ENCODE peak calls at places on chromosomes 5 and 9, in seven cellular contexts. H, Z, I, R, L, F and D are unnamed samples.

GRCh38 chr5:173714551-173715428 is 98.3 kb upstream of the BOD1 start:
- DNase-seq in H (no peak), Z (no peak), I (no peak), R (no peak), L (no peak), F (no peak), D (no peak)

GRCh38 chr5:143495823-143496275 is 92.4 kb upstream of the NR3C1 start:
- DNase-seq in H (no peak), Z (no peak), I (no peak), R (no peak), L (no peak), F (no peak), D (no peak)

GRCh38 chr5:131384616-131385214 is 120.9 kb downstream of the CDC42SE2 start:
- DNase-seq in H (no peak), Z (no peak), I (no peak), R (no peak), L (no peak), F (no peak), D (no peak)

GRCh38 chr5:12017037-12017436 is 112.8 kb upstream of the CTNND2 start:
- DNase-seq in H (no peak), Z (no peak), I (no peak), R (no peak), L (no peak), F (no peak), D (no peak)

GRCh38 chr5:56161446-56161838 is 71.7 kb downstream of the ANKRD55 start:
- DNase-seq in H (no peak), Z (no peak), I (no peak), R (no peak), L (no peak), F (no peak), D (no peak)

GRCh38 chr5:56409331-56410190 is 176.4 kb upstream of the ANKRD55 start:
- DNase-seq in H (no peak), Z (no peak), I (no peak), R (no peak), L (no peak), F (no peak), D (no peak)

GRCh38 chr5:2912741-2913140 is 161.3 kb upstream of the IRX2 start:
- DNase-seq in H (no peak), Z (no peak), I (peak; percentile 54), R (no peak), L (no peak), F (no peak), D (no peak)

GRCh38 chr9:87667164-87667738 is 58.7 kb upstream of the CTSL start:
- DNase-seq in H (no peak), Z (no peak), I (no peak), R (no peak), L (no peak), F (peak; percentile 79), D (no peak)

GRCh38 chr9:85713897-85714296 is 27.9 kb downstream of the AGTPBP1 start:
- DNase-seq in H (no peak), Z (no peak), I (no peak), R (no peak), L (no peak), F (no peak), D (no peak)

GRCh38 chr5:168706655-168707069 is 127.5 kb upstream of the PANK3 start:
- DNase-seq in H (no peak), Z (no peak), I (no peak), R (peak; percentile 34), L (no peak), F (peak; percentile 79), D (no peak)
- TF ChIP-seq CTCF in H (peak; percentile 44), Z (peak; percentile 48), I (peak; percentile 41), R (peak; percentile 66), L (peak; percentile 71), F (peak; percentile 68), D (no peak)

GRCh38 chr5:76602094-76602726 is 21.0 kb downstream of the F2RL2 start:
- DNase-seq in H (no peak), Z (no peak), I (no peak), R (no peak), L (no peak), F (no peak), D (no peak)
- TF ChIP-seq CTCF in H (no peak), Z (no peak), I (no peak), R (no peak), L (peak; percentile 35), F (peak; percentile 36), D (no peak)

GRCh38 chr5:73215525-73215890 is 42.5 kb downstream of the TMEM174 start:
- DNase-seq in H (no peak), Z (no peak), I (no peak), R (no peak), L (no peak), F (no peak), D (no peak)

GRCh38 chr5:73222173-73222572 is 49.2 kb downstream of the TMEM174 start:
- DNase-seq in H (no peak), Z (no peak), I (no peak), R (no peak), L (no peak), F (no peak), D (no peak)

GRCh38 chr5:73214921-73215490 is 42.0 kb downstream of the TMEM174 start:
- DNase-seq in H (no peak), Z (no peak), I (no peak), R (no peak), L (no peak), F (peak; percentile 20), D (no peak)

GRCh38 chr5:73215891-73216610 is 43.1 kb downstream of the TMEM174 start:
- DNase-seq in H (peak; percentile 84), Z (peak; percentile 13), I (no peak), R (peak; percentile 63), L (peak; percentile 77), F (peak; percentile 89), D (no peak)

DNA sequence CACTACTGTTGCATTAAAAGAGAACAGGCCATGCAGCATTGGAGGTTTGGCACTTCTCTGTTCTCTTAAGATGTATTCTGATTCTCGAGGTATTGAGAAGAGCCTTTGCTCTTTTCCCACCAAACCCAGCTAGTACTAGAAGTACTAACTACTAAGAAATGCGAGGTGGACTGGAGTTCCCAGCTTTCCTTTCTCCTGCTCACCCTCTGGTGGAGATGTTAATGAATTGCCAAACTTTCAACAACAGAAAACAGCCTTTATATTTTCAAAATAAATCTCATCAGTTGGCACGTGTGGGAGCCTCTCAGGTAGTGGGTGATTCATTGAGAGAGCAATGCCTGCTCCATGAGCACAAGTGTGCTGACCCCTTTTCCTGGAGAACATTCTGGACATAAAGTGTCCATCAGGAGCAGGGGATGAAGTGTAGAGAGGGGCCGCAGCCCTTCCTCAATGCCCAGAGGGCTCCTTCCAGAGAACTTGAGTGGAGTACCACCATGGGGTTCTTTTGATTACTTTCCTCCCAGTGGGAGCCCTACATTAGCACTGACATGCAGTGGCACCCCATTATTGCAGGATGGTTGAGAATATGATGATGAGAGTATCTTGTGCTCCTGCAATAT is 45.7 kb downstream of the TMEM174 start:
- DNase-seq in H (no peak), Z (no peak), I (no peak), R (no peak), L (no peak), F (peak; percentile 69), D (no peak)
- TF ChIP-seq CTCF in H (no peak), Z (peak; percentile 19), I (no peak), R (no peak), L (no peak), F (peak; percentile 60), D (no peak)

GRCh38 chr5:148729182-148729581 is 74.9 kb upstream of the HTR4 start:
- DNase-seq in H (no peak), Z (no peak), I (no peak), R (no peak), L (no peak), F (peak; percentile 46), D (no peak)
- TF ChIP-seq CTCF in H (no peak), Z (no peak), I (no peak), R (no peak), L (peak; percentile 43), F (peak; percentile 48), D (no peak)

GRCh38 chr5:37112383-37112991 is 136.7 kb downstream of the CPLANE1 start:
- DNase-seq in H (no peak), Z (no peak), I (no peak), R (no peak), L (no peak), F (no peak), D (no peak)
- TF ChIP-seq CTCF in H (no peak), Z (no peak), I (no peak), R (no peak), L (no peak), F (no peak), D (no peak)

GRCh38 chr9:132600326-132600984 is 18.0 kb downstream of the BARHL1 start:
- DNase-seq in H (no peak), Z (no peak), I (no peak), R (no peak), L (no peak), F (no peak), D (no peak)
- TF ChIP-seq CTCF in H (no peak), Z (no peak), I (no peak), R (no peak), L (no peak), F (no peak), D (no peak)

DNA sequence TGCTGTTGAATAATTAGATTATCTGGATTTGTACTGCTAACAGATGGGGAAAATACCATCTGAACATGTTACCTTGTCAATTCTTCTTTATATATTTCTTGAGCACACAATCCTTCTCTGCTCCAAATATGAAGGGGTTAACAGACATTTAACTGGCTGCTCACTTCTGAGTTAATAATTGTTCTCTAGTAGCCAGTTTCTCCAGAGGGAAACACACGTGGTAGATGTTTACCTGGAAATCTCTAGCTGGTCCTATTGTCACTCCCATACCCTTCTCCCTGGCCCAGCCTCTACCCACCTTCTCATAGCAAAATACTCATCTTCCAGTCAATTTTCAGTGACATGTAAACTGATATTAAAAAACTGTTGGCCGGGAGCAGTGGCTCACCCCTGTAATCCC is 101.5 kb upstream of the ZNF462 start:
- DNase-seq in H (no peak), Z (no peak), I (no peak), R (no peak), L (no peak), F (no peak), D (no peak)
- TF ChIP-seq CTCF in H (no peak), Z (no peak), I (no peak), R (no peak), L (no peak), F (no peak), D (no peak)